ENCODE peak calls at places on chromosomes 13 and 19, in five cellular contexts. One of them, this sample, is unnamed.
A peak's percentile ranks its signal among the peaks of the same experiment; 100 is the strongest.

GRCh38 chr19:58350001-58350801 is 3.1 kb downstream of the A1BG start:
- DNase-seq in GM12878: no peak
- DNase-seq in K562: no peak
- DNase-seq in HepG2: no peak
- DNase-seq in SK-N-SH: no peak
- DNase-seq in this sample: no peak

GRCh38 chr19:56071151-56071550 is 49.9 kb downstream of the ZNF787 start:
- DNase-seq in GM12878: no peak
- DNase-seq in K562: peak; percentile 39
- DNase-seq in HepG2: peak; percentile 39
- DNase-seq in SK-N-SH: peak; percentile 24
- DNase-seq in this sample: peak; percentile 13

GRCh38 chr19:41691268-41691970 is 3.3 kb upstream of the CEACAM7 start:
- DNase-seq in GM12878: no peak
- DNase-seq in K562: peak; percentile 58
- DNase-seq in HepG2: no peak
- DNase-seq in SK-N-SH: peak; percentile 67
- DNase-seq in this sample: peak; percentile 36

GRCh38 chr19:30073152-30074000 is 131.3 kb downstream of the URI1 start:
- DNase-seq in GM12878: no peak
- DNase-seq in K562: no peak
- DNase-seq in HepG2: no peak
- DNase-seq in SK-N-SH: no peak
- DNase-seq in this sample: no peak

GRCh38 chr19:3849092-3849491 is 19.7 kb downstream of the ZFR2 start:
- DNase-seq in GM12878: no peak
- DNase-seq in K562: peak; percentile 78
- DNase-seq in HepG2: peak; percentile 33
- DNase-seq in SK-N-SH: peak; percentile 57
- DNase-seq in this sample: peak; percentile 14

GRCh38 chr19:19256072-19256969 is 16.8 kb downstream of the TM6SF2 start:
- DNase-seq in GM12878: no peak
- DNase-seq in K562: no peak
- DNase-seq in HepG2: peak; percentile 31
- DNase-seq in SK-N-SH: peak; percentile 52
- DNase-seq in this sample: peak; percentile 88

GRCh38 chr13:104357672-104358314 is 1291.6 kb upstream of the SLC10A2 start:
- DNase-seq in GM12878: no peak
- DNase-seq in K562: no peak
- DNase-seq in HepG2: no peak
- DNase-seq in SK-N-SH: peak; percentile 23
- DNase-seq in this sample: no peak

GRCh38 chr13:30105381-30105780 is 202.0 kb downstream of the KATNAL1 start:
- DNase-seq in GM12878: no peak
- DNase-seq in K562: no peak
- DNase-seq in HepG2: no peak
- DNase-seq in SK-N-SH: no peak
- DNase-seq in this sample: no peak

GRCh38 chr19:51296331-51297093 is 14.9 kb upstream of the IGLON5 start:
- DNase-seq in GM12878: no peak
- DNase-seq in K562: peak; percentile 25
- DNase-seq in HepG2: peak; percentile 23
- DNase-seq in SK-N-SH: peak; percentile 58
- DNase-seq in this sample: no peak

GRCh38 chr13:91576590-91576989 is 178.2 kb downstream of the GPC5 start:
- DNase-seq in GM12878: no peak
- DNase-seq in K562: no peak
- DNase-seq in HepG2: peak; percentile 1
- DNase-seq in SK-N-SH: no peak
- DNase-seq in this sample: no peak

GRCh38 chr19:7743425-7743841 is 3.9 kb downstream of the CD209 start:
- DNase-seq in GM12878: peak; percentile 53
- DNase-seq in K562: no peak
- DNase-seq in HepG2: no peak
- DNase-seq in SK-N-SH: no peak
- DNase-seq in this sample: no peak

GRCh38 chr19:29687897-29688728 is 22.9 kb downstream of the PLEKHF1 start:
- DNase-seq in GM12878: no peak
- DNase-seq in K562: no peak
- DNase-seq in HepG2: no peak
- DNase-seq in SK-N-SH: no peak
- DNase-seq in this sample: no peak

GRCh38 chr19:58519087-58519354 is 589 bp downstream of the ZBTB45 start:
- DNase-seq in GM12878: no peak
- DNase-seq in K562: peak; percentile 64
- DNase-seq in HepG2: peak; percentile 73
- DNase-seq in SK-N-SH: peak; percentile 88
- DNase-seq in this sample: peak; percentile 76

GRCh38 chr13:42272115-42272756 is at the start of gene AKAP11:
- DNase-seq in GM12878: no peak
- DNase-seq in K562: no peak
- DNase-seq in HepG2: peak; percentile 15
- DNase-seq in SK-N-SH: no peak
- DNase-seq in this sample: peak; percentile 51

GRCh38 chr13:111328111-111328802 is 7.8 kb downstream of the TEX29 start:
- DNase-seq in GM12878: no peak
- DNase-seq in K562: no peak
- DNase-seq in HepG2: no peak
- DNase-seq in SK-N-SH: no peak
- DNase-seq in this sample: no peak

GRCh38 chr13:102606537-102607309 is 9.9 kb downstream of the TPP2 start:
- DNase-seq in GM12878: no peak
- DNase-seq in K562: peak; percentile 55
- DNase-seq in HepG2: no peak
- DNase-seq in SK-N-SH: no peak
- DNase-seq in this sample: no peak

GRCh38 chr13:46126552-46127171 is 21.8 kb upstream of the CPB2 start:
- DNase-seq in GM12878: no peak
- DNase-seq in K562: peak; percentile 67
- DNase-seq in HepG2: peak; percentile 75
- DNase-seq in SK-N-SH: peak; percentile 68
- DNase-seq in this sample: peak; percentile 78

GRCh38 chr13:59318320-59318930 is 845.3 kb downstream of the DIAPH3 start:
- DNase-seq in GM12878: peak; percentile 9
- DNase-seq in K562: peak; percentile 20
- DNase-seq in HepG2: peak; percentile 58
- DNase-seq in SK-N-SH: peak; percentile 44
- DNase-seq in this sample: peak; percentile 10

GRCh38 chr13:105979586-105979985 is 555.9 kb downstream of the EFNB2 start:
- DNase-seq in GM12878: no peak
- DNase-seq in K562: no peak
- DNase-seq in HepG2: no peak
- DNase-seq in SK-N-SH: no peak
- DNase-seq in this sample: no peak

GRCh38 chr19:42132030-42132628 is at the start of gene POU2F2:
- DNase-seq in GM12878: peak; percentile 41
- DNase-seq in K562: peak; percentile 40
- DNase-seq in HepG2: no peak
- DNase-seq in SK-N-SH: no peak
- DNase-seq in this sample: no peak

GRCh38 chr13:45361596-45362206 is 20.7 kb upstream of the TPT1 start:
- DNase-seq in GM12878: no peak
- DNase-seq in K562: peak; percentile 34
- DNase-seq in HepG2: no peak
- DNase-seq in SK-N-SH: no peak
- DNase-seq in this sample: no peak

GRCh38 chr19:33879818-33880575 is 83.3 kb downstream of the KCTD15 start:
- DNase-seq in GM12878: no peak
- DNase-seq in K562: no peak
- DNase-seq in HepG2: no peak
- DNase-seq in SK-N-SH: peak; percentile 80
- DNase-seq in this sample: no peak

GRCh38 chr19:17933414-17934129 is 757 bp downstream of the CCDC124 start:
- DNase-seq in GM12878: no peak
- DNase-seq in K562: peak; percentile 37
- DNase-seq in HepG2: peak; percentile 33
- DNase-seq in SK-N-SH: no peak
- DNase-seq in this sample: no peak

GRCh38 chr19:12967907-12968306 is 1.5 kb upstream of the DAND5 start:
- DNase-seq in GM12878: no peak
- DNase-seq in K562: no peak
- DNase-seq in HepG2: no peak
- DNase-seq in SK-N-SH: no peak
- DNase-seq in this sample: no peak

GRCh38 chr13:56713656-56714055 is 427.1 kb upstream of the PRR20A start:
- DNase-seq in GM12878: no peak
- DNase-seq in K562: no peak
- DNase-seq in HepG2: no peak
- DNase-seq in SK-N-SH: no peak
- DNase-seq in this sample: no peak

GRCh38 chr13:38628554-38628953 is 58.3 kb upstream of the FREM2 start:
- DNase-seq in GM12878: no peak
- DNase-seq in K562: no peak
- DNase-seq in HepG2: no peak
- DNase-seq in SK-N-SH: no peak
- DNase-seq in this sample: no peak

GRCh38 chr19:14480695-14481069 is 5.5 kb upstream of the PTGER1 start:
- DNase-seq in GM12878: no peak
- DNase-seq in K562: no peak
- DNase-seq in HepG2: no peak
- DNase-seq in SK-N-SH: peak; percentile 47
- DNase-seq in this sample: no peak

GRCh38 chr19:43148233-43148632 is 38.1 kb downstream of the PSG5 start:
- DNase-seq in GM12878: no peak
- DNase-seq in K562: no peak
- DNase-seq in HepG2: no peak
- DNase-seq in SK-N-SH: no peak
- DNase-seq in this sample: no peak

DNA sequence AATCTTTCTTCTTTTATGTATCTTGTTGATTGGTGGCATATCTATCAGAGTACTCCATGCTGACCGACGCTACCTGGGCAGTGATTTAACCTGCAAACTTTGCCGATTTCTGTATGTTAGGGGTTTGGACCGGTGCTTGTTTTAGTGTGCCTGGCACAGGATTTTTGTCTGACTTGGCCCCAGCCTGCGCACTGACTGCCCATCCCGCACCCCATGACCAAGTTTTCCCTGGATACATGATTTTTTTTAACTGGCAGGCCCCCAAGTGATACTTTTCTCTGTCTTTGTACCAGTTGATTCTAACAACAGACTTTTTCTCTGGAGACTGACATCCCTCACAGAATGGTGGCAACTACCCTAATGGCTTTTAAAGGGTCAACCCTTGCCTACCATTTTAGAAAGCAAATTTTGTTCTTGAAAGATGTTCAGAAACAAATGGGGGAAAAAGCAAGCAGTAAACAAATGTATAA is 69.0 kb upstream of the C1QTNF9B start:
- DNase-seq in GM12878: no peak
- DNase-seq in K562: no peak
- DNase-seq in HepG2: no peak
- DNase-seq in SK-N-SH: no peak
- DNase-seq in this sample: no peak
- H3K27ac ChIP-seq in GM12878: peak overlapping the region; percentile 66
- H3K27ac ChIP-seq in K562: no peak overlapping the region
- H3K27ac ChIP-seq in HepG2: no peak overlapping the region
- H3K27ac ChIP-seq in SK-N-SH: no peak overlapping the region
- H3K27ac ChIP-seq in this sample: no peak overlapping the region

DNA sequence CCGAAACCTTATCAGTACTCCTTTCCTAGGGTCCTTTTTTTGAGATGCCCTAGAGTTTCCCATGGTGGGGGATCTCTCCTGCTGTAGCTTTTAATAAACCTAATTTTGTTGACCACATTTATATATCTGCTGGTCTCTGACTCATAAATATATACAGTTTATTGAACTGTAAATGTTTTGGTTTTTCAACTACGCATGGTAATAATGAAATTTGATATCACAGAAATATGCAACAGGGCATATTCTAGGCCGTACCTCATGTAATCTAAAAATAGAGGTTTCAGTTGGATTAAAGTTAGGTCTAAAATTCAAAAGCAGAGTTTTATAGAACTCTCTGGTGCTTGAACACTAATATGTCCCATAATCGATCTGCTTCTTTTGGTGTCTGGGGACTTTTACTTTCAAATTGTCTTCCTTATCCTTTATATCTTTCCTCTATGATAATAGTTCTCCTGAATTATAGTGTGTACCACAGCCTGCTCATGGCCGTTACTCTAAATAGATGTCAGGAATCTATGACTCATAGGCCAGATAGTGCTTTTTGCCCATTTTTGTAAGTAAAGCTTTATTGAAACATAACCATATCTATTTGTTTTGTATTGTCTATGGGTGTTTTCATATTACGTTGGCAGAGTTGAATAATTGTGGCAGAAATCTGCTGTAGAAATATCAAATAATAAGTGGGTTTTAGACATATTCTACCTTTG is 324.8 kb upstream of the PCDH9 start:
- DNase-seq in GM12878: no peak
- DNase-seq in K562: no peak
- DNase-seq in HepG2: no peak
- DNase-seq in SK-N-SH: no peak
- DNase-seq in this sample: no peak
- TF ChIP-seq GABPA in GM12878: no peak
- TF ChIP-seq GABPA in K562: no peak
- TF ChIP-seq GABPA in HepG2: no peak
- TF ChIP-seq GABPA in SK-N-SH: no peak
- TF ChIP-seq GABPA in this sample: no peak

GRCh38 chr19:39125199-39125553 is 410 bp upstream of the PAK4 start:
- DNase-seq in GM12878: no peak
- DNase-seq in K562: no peak
- DNase-seq in HepG2: no peak
- DNase-seq in SK-N-SH: no peak
- DNase-seq in this sample: no peak

GRCh38 chr19:39125554-39126311 is at the start of gene PAK4:
- DNase-seq in GM12878: peak; percentile 82
- DNase-seq in K562: peak; percentile 100
- DNase-seq in HepG2: peak; percentile 94
- DNase-seq in SK-N-SH: peak; percentile 100
- DNase-seq in this sample: peak; percentile 97

GRCh38 chr19:39122934-39123731 is 2.5 kb upstream of the PAK4 start:
- DNase-seq in GM12878: no peak
- DNase-seq in K562: no peak
- DNase-seq in HepG2: no peak
- DNase-seq in SK-N-SH: no peak
- DNase-seq in this sample: no peak

GRCh38 chr19:39126312-39126561 is 651 bp downstream of the PAK4 start:
- DNase-seq in GM12878: no peak
- DNase-seq in K562: no peak
- DNase-seq in HepG2: no peak
- DNase-seq in SK-N-SH: no peak
- DNase-seq in this sample: no peak

GRCh38 chr19:39124136-39124764 is 1.3 kb upstream of the PAK4 start:
- DNase-seq in GM12878: no peak
- DNase-seq in K562: no peak
- DNase-seq in HepG2: peak; percentile 33
- DNase-seq in SK-N-SH: no peak
- DNase-seq in this sample: no peak
- H3K27ac ChIP-seq in GM12878: no peak overlapping the region
- H3K27ac ChIP-seq in K562: no peak overlapping the region
- H3K27ac ChIP-seq in HepG2: no peak overlapping the region
- H3K27ac ChIP-seq in SK-N-SH: no peak overlapping the region
- H3K27ac ChIP-seq in this sample: no peak overlapping the region

DNA sequence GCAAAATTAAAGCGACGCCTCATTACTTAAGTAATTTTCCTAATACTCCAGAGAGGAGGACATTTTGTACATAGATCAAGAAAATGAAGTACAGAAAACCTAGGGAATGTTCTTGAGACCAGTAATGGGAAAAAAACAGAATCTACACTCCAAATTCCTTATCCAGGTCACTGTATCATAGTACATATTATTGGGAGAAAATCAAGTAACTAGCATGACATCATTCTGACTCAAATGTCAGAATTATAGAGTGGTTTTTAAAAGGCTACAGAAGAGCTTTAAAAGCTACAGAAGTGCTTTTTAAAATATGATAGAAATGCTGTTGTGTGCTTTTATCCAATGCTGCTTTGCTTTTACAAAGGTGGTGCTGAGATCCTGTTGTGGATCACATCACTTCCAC is 86.3 kb upstream of the SLC15A1 start:
- DNase-seq in GM12878: no peak
- DNase-seq in K562: no peak
- DNase-seq in HepG2: no peak
- DNase-seq in SK-N-SH: no peak
- DNase-seq in this sample: no peak
- TF ChIP-seq GABPA in GM12878: no peak
- TF ChIP-seq GABPA in K562: no peak
- TF ChIP-seq GABPA in HepG2: no peak
- TF ChIP-seq GABPA in SK-N-SH: no peak
- TF ChIP-seq GABPA in this sample: no peak

This sample was measured in HL-60.